ENCODE peak calls at places on chromosomes 7 and 10, in eight cellular contexts. D is GM06990; O is endothelial cell; W is foreskin fibroblast; N is stomach; T is PC-9; Z is PC-3; V is CD8-positive, alpha-beta T cell. X is an unnamed sample.

GRCh38 chr7:70133291-70133690 is 535.0 kb downstream of the AUTS2 start:
- DNase-seq in O (no peak), D (no peak), W (no peak), N (no peak), T (no peak), V (no peak), Z (no peak), X (no peak)

GRCh38 chr7:45434404-45434803 is 139.8 kb upstream of the ADCY1 start:
- DNase-seq in D (no peak), Z (no peak), O (no peak), W (no peak), T (no peak), N (no peak), V (no peak), X (no peak)

GRCh38 chr10:117545141-117546019 is 2.8 kb downstream of the EMX2 start:
- DNase-seq in T (no peak), D (no peak), V (no peak), W (peak), N (no peak), Z (no peak), O (peak), X (no peak)

GRCh38 chr10:89392974-89393373 is 551 bp downstream of the IFIT1 start:
- DNase-seq in W (peak), D (no peak), T (no peak), N (no peak), O (no peak), Z (no peak), V (no peak), X (no peak)

GRCh38 chr10:121598261-121599249 is at the start of gene FGFR2:
- DNase-seq in V (peak), D (no peak), T (no peak), N (peak), Z (peak), W (peak), O (peak), X (peak)

GRCh38 chr7:80921130-80921529 is 2.3 kb upstream of the SEMA3C start:
- DNase-seq in W (peak), N (no peak), T (peak), Z (peak), V (no peak), O (no peak), D (no peak), X (no peak)

GRCh38 chr10:93580824-93581223 is 14.4 kb downstream of the FFAR4 start:
- DNase-seq in Z (no peak), N (no peak), V (no peak), D (no peak), W (peak), O (peak), T (no peak), X (no peak)

GRCh38 chr10:13882112-13882711 is 295.4 kb downstream of the PRPF18 start:
- DNase-seq in W (peak), Z (peak), T (peak), D (no peak), V (no peak), O (peak), N (no peak), X (no peak)

GRCh38 chr7:14691597-14692203 is 210.9 kb downstream of the DGKB start:
- DNase-seq in O (peak), V (peak), N (peak), D (no peak), Z (peak), W (peak), T (no peak), X (no peak)

GRCh38 chr7:116315293-116315692 is 105.0 kb downstream of the TES start:
- DNase-seq in Z (no peak), O (no peak), V (no peak), D (peak), T (no peak), W (peak), N (no peak), X (no peak)

GRCh38 chr7:139252451-139252850 is 21.4 kb downstream of the UBN2 start:
- DNase-seq in V (no peak), W (no peak), Z (no peak), T (no peak), D (no peak), O (no peak), N (no peak), X (no peak)

GRCh38 chr10:5584895-5585516 is 60.2 kb downstream of the CALML3 start:
- DNase-seq in V (no peak), O (no peak), Z (peak), D (peak), T (peak), N (no peak), W (peak), X (no peak)

GRCh38 chr10:34638405-34639054 is 176.6 kb downstream of the PARD3 start:
- DNase-seq in W (peak), D (no peak), N (peak), T (peak), Z (peak), V (peak), O (peak), X (peak)

GRCh38 chr7:47573758-47574472 is 8.0 kb downstream of the TNS3 start:
- DNase-seq in N (peak), Z (peak), W (peak), V (no peak), O (no peak), T (peak), D (no peak), X (no peak)

GRCh38 chr10:6513509-6513908 is 66.6 kb downstream of the PRKCQ start:
- DNase-seq in T (no peak), O (no peak), V (no peak), D (no peak), Z (no peak), N (no peak), W (no peak), X (no peak)

GRCh38 chr7:84953294-84953693 is 233.6 kb downstream of the SEMA3D start:
- DNase-seq in Z (no peak), N (no peak), D (no peak), O (no peak), V (no peak), T (no peak), W (no peak), X (no peak)

GRCh38 chr7:50962962-50963374 is 180.3 kb upstream of the GRB10 start:
- DNase-seq in O (no peak), D (no peak), T (peak), V (no peak), N (peak), Z (peak), W (peak), X (no peak)

GRCh38 chr7:111312966-111313365 is 222.0 kb downstream of the LRRN3 start:
- DNase-seq in D (no peak), T (no peak), N (no peak), Z (peak), O (no peak), W (peak), V (no peak), X (no peak)

GRCh38 chr7:41247128-41247865 is 455.6 kb downstream of the INHBA start:
- DNase-seq in D (no peak), T (peak), V (no peak), N (no peak), Z (peak), W (peak), O (no peak), X (no peak)

GRCh38 chr10:34916368-34916767 is 101.3 kb upstream of the PARD3 start:
- DNase-seq in Z (peak), W (peak), N (no peak), V (no peak), D (peak), O (no peak), T (no peak), X (no peak)

GRCh38 chr7:133052357-133052756 is 29.5 kb downstream of the CHCHD3 start:
- DNase-seq in Z (no peak), V (no peak), O (no peak), N (no peak), T (no peak), D (no peak), W (peak), X (no peak)

GRCh38 chr7:79282051-79282694 is 171.3 kb downstream of the MAGI2 start:
- DNase-seq in O (no peak), N (no peak), T (no peak), W (peak), Z (peak), D (no peak), V (no peak), X (no peak)

GRCh38 chr7:148545172-148545571 is 45.4 kb upstream of the C7orf33 start:
- DNase-seq in W (no peak), Z (no peak), T (no peak), D (no peak), O (no peak), N (no peak), V (no peak), X (no peak)

GRCh38 chr10:31121074-31121685 is 89.5 kb upstream of the ZNF438 start:
- DNase-seq in O (no peak), D (no peak), V (no peak), Z (no peak), T (no peak), N (no peak), W (peak), X (no peak)

GRCh38 chr10:71736570-71737355 is 17.2 kb upstream of the C10orf105 start:
- DNase-seq in O (no peak), N (peak), V (no peak), T (no peak), W (no peak), D (no peak), Z (no peak), X (no peak)

GRCh38 chr7:103532955-103533354 is 86.9 kb upstream of the SLC26A5 start:
- DNase-seq in D (no peak), W (no peak), T (no peak), V (no peak), N (no peak), Z (no peak), O (no peak), X (no peak)

GRCh38 chr10:119441151-119441821 is 101.2 kb downstream of the RGS10 start:
- DNase-seq in Z (no peak), N (no peak), V (no peak), W (peak), T (no peak), D (no peak), O (no peak), X (no peak)

GRCh38 chr10:13272164-13272571 is 27.7 kb downstream of the PHYH start:
- DNase-seq in V (no peak), W (peak), Z (no peak), O (no peak), D (no peak), N (no peak), T (no peak), X (no peak)

GRCh38 chr10:97497572-97498075 is 598 bp downstream of the MMS19 start:
- DNase-seq in T (peak), N (peak), D (peak), V (peak), O (peak), W (peak), Z (peak), X (peak)

GRCh38 chr10:114261116-114261515 is 22.1 kb downstream of the VWA2 start:
- DNase-seq in V (no peak), Z (no peak), W (no peak), T (no peak), D (no peak), O (no peak), N (no peak), X (no peak)

GRCh38 chr10:78004215-78005026 is 24.9 kb downstream of the POLR3A start:
- DNase-seq in N (no peak), Z (no peak), D (no peak), T (peak), V (no peak), O (no peak), W (no peak), X (no peak)

GRCh38 chr7:78780560-78780959 is 672.9 kb downstream of the MAGI2 start:
- DNase-seq in V (no peak), D (no peak), N (no peak), Z (no peak), W (no peak), T (no peak), O (no peak), X (no peak)

GRCh38 chr7:137036768-137037167 is 168.3 kb downstream of the CHRM2 start:
- DNase-seq in N (no peak), T (no peak), V (no peak), W (peak), Z (no peak), D (no peak), O (no peak), X (no peak)

GRCh38 chr10:120456626-120457430 is at the start of gene PLPP4:
- DNase-seq in W (no peak), Z (peak), N (no peak), O (peak), V (no peak), D (peak), T (no peak), X (peak)

GRCh38 chr7:55191926-55192692 is 173.0 kb upstream of the LANCL2 start:
- DNase-seq in V (no peak), O (no peak), D (no peak), Z (no peak), W (no peak), N (no peak), T (no peak), X (peak)

GRCh38 chr7:116715087-116715486 is 43.1 kb downstream of the MET start:
- DNase-seq in W (peak), D (no peak), N (no peak), Z (no peak), T (no peak), O (no peak), V (no peak), X (no peak)

GRCh38 chr7:98922392-98923107 is 44.2 kb downstream of the TRRAP start:
- DNase-seq in T (no peak), N (peak), Z (no peak), O (no peak), D (no peak), W (peak), V (no peak), X (no peak)
- TF ChIP-seq CTCF in T (no peak), N (no peak), Z (no peak), O (no peak), D (no peak), W (no peak), V (no peak), X (no peak)

DNA sequence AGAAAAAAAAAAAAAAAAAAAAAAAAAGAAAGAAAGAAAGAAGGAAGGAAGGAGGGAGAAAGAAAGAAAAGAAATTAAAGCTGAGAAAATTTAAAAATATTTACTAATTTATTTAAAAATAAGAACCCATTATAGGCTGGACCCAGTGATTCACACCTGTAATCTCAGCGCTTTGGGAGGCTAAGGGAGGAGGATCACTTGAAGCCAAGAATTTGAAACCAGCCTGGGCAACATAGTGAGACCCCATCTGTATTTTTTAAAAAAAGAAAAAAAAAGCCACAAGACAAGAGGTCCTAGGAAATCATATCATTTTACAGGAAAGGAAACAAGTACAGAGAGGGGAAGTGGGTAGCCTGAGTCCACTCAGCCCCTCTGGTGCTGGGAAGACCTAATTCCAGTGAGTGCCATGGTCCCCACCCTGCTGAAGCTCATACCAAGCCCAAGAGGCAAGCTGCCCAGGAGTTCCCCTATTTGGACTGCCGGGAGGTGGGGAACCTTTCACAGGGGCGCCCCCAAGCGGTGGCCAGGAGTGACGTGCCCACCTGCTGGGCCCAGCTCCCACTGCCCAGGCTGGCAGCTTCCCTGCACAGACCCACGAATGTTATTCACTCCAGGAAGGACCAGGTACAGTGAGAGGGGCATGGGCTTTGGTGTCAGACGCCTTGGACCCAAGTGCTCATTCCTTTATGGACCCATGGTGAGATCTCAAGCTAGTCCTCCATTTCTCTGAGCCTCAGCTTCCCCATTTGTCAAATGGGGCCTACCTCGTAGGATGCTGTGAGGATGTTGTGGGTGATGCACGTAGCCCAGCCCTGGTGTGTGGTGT is 133.6 kb downstream of the ZMIZ1 start:
- DNase-seq in T (no peak), O (peak), W (peak), V (peak), Z (peak), N (peak), D (no peak), X (no peak)
- TF ChIP-seq CTCF in T (peak), O (peak), W (peak), V (peak), Z (peak), N (no peak), D (peak), X (peak)

GRCh38 chr10:100286051-100287033 is at the start of gene BLOC1S2:
- DNase-seq in O (peak), V (peak), D (peak), Z (peak), W (peak), N (peak), T (peak), X (peak)
- TF ChIP-seq CTCF in O (no peak), V (no peak), D (no peak), Z (no peak), W (no peak), N (no peak), T (no peak), X (no peak)

DNA sequence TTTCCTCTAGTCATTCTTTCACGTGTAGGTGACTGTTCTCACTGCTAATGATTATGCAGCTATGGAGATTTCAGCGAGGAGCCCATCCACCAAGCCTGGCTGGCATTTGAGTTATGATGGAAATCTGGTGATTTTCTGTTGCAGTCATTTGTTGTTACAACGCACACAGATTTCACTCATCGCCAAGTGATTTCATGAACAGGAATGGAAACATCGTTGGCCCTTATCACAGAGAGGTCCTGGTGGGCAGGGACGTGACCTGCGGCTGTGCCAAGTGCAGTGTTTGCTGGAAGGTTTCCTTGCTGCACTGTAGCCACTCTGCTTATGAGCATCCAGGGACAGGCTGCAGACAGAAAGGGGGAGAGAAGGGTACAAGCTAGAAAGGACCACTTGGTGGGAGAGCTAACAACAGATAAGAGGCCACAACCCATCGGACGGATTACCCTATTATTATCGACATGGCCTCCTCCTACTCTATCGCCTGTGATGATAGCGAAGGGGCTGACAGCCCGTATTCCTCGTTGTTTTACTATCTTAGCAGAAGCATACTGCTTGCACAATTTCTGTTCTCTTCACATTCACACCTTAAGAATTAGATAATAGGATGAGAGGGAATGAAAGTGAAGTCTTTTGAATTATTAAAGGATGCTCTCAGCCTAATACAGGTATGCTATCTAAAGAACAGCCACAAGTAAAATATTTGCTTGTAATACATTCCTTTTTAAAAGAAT is 99.0 kb upstream of the PITRM1 start:
- DNase-seq in V (no peak), D (no peak), O (no peak), Z (no peak), W (no peak), N (no peak), T (no peak), X (no peak)
- TF ChIP-seq CTCF in V (no peak), D (no peak), O (no peak), Z (no peak), W (no peak), N (no peak), T (no peak), X (no peak)